ENCODE peak calls at places on chromosomes 1 and 21, in ten cellular contexts. One of them, this sample, is unnamed.

GRCh38 chr1:24952413-24952841 is 22.4 kb upstream of the RUNX3 start:
- DNase-seq in T47D: no peak
- DNase-seq in retina: no peak
- DNase-seq in NCI-H1105: no peak
- DNase-seq in stimulated activated CD4-positive, alpha-beta T cell treated with anti-CD3 and anti-CD28 coated beads, Interleukin-2, amount 100 ng/mL, for 24 hours: no peak
- DNase-seq in right atrium auricular region: no peak
- DNase-seq in stimulated activated CD8-positive, alpha-beta memory T cell treated with anti-CD3 and anti-CD28 coated beads, Interleukin-7, amount 100 ng/mL, for 1 hour: no peak
- DNase-seq in activated CD8-positive, alpha-beta T cell treated with anti-CD3 and anti-CD28 coated beads for 36 hours: peak; percentile 75
- DNase-seq in activated T-cell treated with anti-CD3 and anti-CD28 coated beads for 1 hour: no peak
- DNase-seq in chondrocyte: no peak
- DNase-seq in this sample: peak; percentile 73

GRCh38 chr1:99173282-99173681 is 91.0 kb upstream of the PLPPR4 start:
- DNase-seq in T47D: no peak
- DNase-seq in retina: no peak
- DNase-seq in NCI-H1105: no peak
- DNase-seq in stimulated activated CD4-positive, alpha-beta T cell treated with anti-CD3 and anti-CD28 coated beads, Interleukin-2, amount 100 ng/mL, for 24 hours: no peak
- DNase-seq in right atrium auricular region: no peak
- DNase-seq in stimulated activated CD8-positive, alpha-beta memory T cell treated with anti-CD3 and anti-CD28 coated beads, Interleukin-7, amount 100 ng/mL, for 1 hour: no peak
- DNase-seq in activated CD8-positive, alpha-beta T cell treated with anti-CD3 and anti-CD28 coated beads for 36 hours: no peak
- DNase-seq in activated T-cell treated with anti-CD3 and anti-CD28 coated beads for 1 hour: no peak
- DNase-seq in chondrocyte: no peak
- DNase-seq in this sample: no peak

GRCh38 chr1:27203946-27204345 is 30.5 kb upstream of the WDTC1 start:
- DNase-seq in T47D: no peak
- DNase-seq in retina: no peak
- DNase-seq in NCI-H1105: no peak
- DNase-seq in stimulated activated CD4-positive, alpha-beta T cell treated with anti-CD3 and anti-CD28 coated beads, Interleukin-2, amount 100 ng/mL, for 24 hours: no peak
- DNase-seq in right atrium auricular region: no peak
- DNase-seq in stimulated activated CD8-positive, alpha-beta memory T cell treated with anti-CD3 and anti-CD28 coated beads, Interleukin-7, amount 100 ng/mL, for 1 hour: no peak
- DNase-seq in activated CD8-positive, alpha-beta T cell treated with anti-CD3 and anti-CD28 coated beads for 36 hours: no peak
- DNase-seq in activated T-cell treated with anti-CD3 and anti-CD28 coated beads for 1 hour: no peak
- DNase-seq in chondrocyte: no peak
- DNase-seq in this sample: no peak

GRCh38 chr21:26843912-26844257 is 1.3 kb downstream of the ADAMTS1 start:
- DNase-seq in T47D: peak; percentile 12
- DNase-seq in retina: no peak
- DNase-seq in NCI-H1105: no peak
- DNase-seq in stimulated activated CD4-positive, alpha-beta T cell treated with anti-CD3 and anti-CD28 coated beads, Interleukin-2, amount 100 ng/mL, for 24 hours: no peak
- DNase-seq in right atrium auricular region: no peak
- DNase-seq in stimulated activated CD8-positive, alpha-beta memory T cell treated with anti-CD3 and anti-CD28 coated beads, Interleukin-7, amount 100 ng/mL, for 1 hour: no peak
- DNase-seq in activated CD8-positive, alpha-beta T cell treated with anti-CD3 and anti-CD28 coated beads for 36 hours: no peak
- DNase-seq in activated T-cell treated with anti-CD3 and anti-CD28 coated beads for 1 hour: no peak
- DNase-seq in chondrocyte: no peak
- DNase-seq in this sample: no peak

GRCh38 chr1:18938707-18939070 is 17.8 kb downstream of the IFFO2 start:
- DNase-seq in T47D: no peak
- DNase-seq in retina: peak; percentile 83
- DNase-seq in NCI-H1105: no peak
- DNase-seq in stimulated activated CD4-positive, alpha-beta T cell treated with anti-CD3 and anti-CD28 coated beads, Interleukin-2, amount 100 ng/mL, for 24 hours: no peak
- DNase-seq in right atrium auricular region: no peak
- DNase-seq in stimulated activated CD8-positive, alpha-beta memory T cell treated with anti-CD3 and anti-CD28 coated beads, Interleukin-7, amount 100 ng/mL, for 1 hour: no peak
- DNase-seq in activated CD8-positive, alpha-beta T cell treated with anti-CD3 and anti-CD28 coated beads for 36 hours: no peak
- DNase-seq in activated T-cell treated with anti-CD3 and anti-CD28 coated beads for 1 hour: no peak
- DNase-seq in chondrocyte: no peak
- DNase-seq in this sample: peak; percentile 53

GRCh38 chr1:116497660-116498059 is 73.2 kb downstream of the CD58 start:
- DNase-seq in T47D: no peak
- DNase-seq in retina: no peak
- DNase-seq in NCI-H1105: no peak
- DNase-seq in stimulated activated CD4-positive, alpha-beta T cell treated with anti-CD3 and anti-CD28 coated beads, Interleukin-2, amount 100 ng/mL, for 24 hours: no peak
- DNase-seq in right atrium auricular region: no peak
- DNase-seq in stimulated activated CD8-positive, alpha-beta memory T cell treated with anti-CD3 and anti-CD28 coated beads, Interleukin-7, amount 100 ng/mL, for 1 hour: no peak
- DNase-seq in activated CD8-positive, alpha-beta T cell treated with anti-CD3 and anti-CD28 coated beads for 36 hours: no peak
- DNase-seq in activated T-cell treated with anti-CD3 and anti-CD28 coated beads for 1 hour: no peak
- DNase-seq in chondrocyte: no peak
- DNase-seq in this sample: no peak

GRCh38 chr1:110384581-110385321 is 6.1 kb downstream of the SLC16A4 start:
- DNase-seq in T47D: no peak
- DNase-seq in retina: no peak
- DNase-seq in NCI-H1105: no peak
- DNase-seq in stimulated activated CD4-positive, alpha-beta T cell treated with anti-CD3 and anti-CD28 coated beads, Interleukin-2, amount 100 ng/mL, for 24 hours: no peak
- DNase-seq in right atrium auricular region: no peak
- DNase-seq in stimulated activated CD8-positive, alpha-beta memory T cell treated with anti-CD3 and anti-CD28 coated beads, Interleukin-7, amount 100 ng/mL, for 1 hour: no peak
- DNase-seq in activated CD8-positive, alpha-beta T cell treated with anti-CD3 and anti-CD28 coated beads for 36 hours: no peak
- DNase-seq in activated T-cell treated with anti-CD3 and anti-CD28 coated beads for 1 hour: no peak
- DNase-seq in chondrocyte: no peak
- DNase-seq in this sample: peak; percentile 82

GRCh38 chr1:21764615-21765423 is 18.1 kb downstream of the USP48 start:
- DNase-seq in T47D: no peak
- DNase-seq in retina: no peak
- DNase-seq in NCI-H1105: peak; percentile 28
- DNase-seq in stimulated activated CD4-positive, alpha-beta T cell treated with anti-CD3 and anti-CD28 coated beads, Interleukin-2, amount 100 ng/mL, for 24 hours: no peak
- DNase-seq in right atrium auricular region: peak; percentile 70
- DNase-seq in stimulated activated CD8-positive, alpha-beta memory T cell treated with anti-CD3 and anti-CD28 coated beads, Interleukin-7, amount 100 ng/mL, for 1 hour: no peak
- DNase-seq in activated CD8-positive, alpha-beta T cell treated with anti-CD3 and anti-CD28 coated beads for 36 hours: peak; percentile 51
- DNase-seq in activated T-cell treated with anti-CD3 and anti-CD28 coated beads for 1 hour: no peak
- DNase-seq in chondrocyte: no peak
- DNase-seq in this sample: no peak

GRCh38 chr1:110478241-110478640 is 27.3 kb downstream of the PROK1 start:
- DNase-seq in T47D: no peak
- DNase-seq in retina: no peak
- DNase-seq in NCI-H1105: no peak
- DNase-seq in stimulated activated CD4-positive, alpha-beta T cell treated with anti-CD3 and anti-CD28 coated beads, Interleukin-2, amount 100 ng/mL, for 24 hours: no peak
- DNase-seq in right atrium auricular region: no peak
- DNase-seq in stimulated activated CD8-positive, alpha-beta memory T cell treated with anti-CD3 and anti-CD28 coated beads, Interleukin-7, amount 100 ng/mL, for 1 hour: no peak
- DNase-seq in activated CD8-positive, alpha-beta T cell treated with anti-CD3 and anti-CD28 coated beads for 36 hours: no peak
- DNase-seq in activated T-cell treated with anti-CD3 and anti-CD28 coated beads for 1 hour: no peak
- DNase-seq in chondrocyte: no peak
- DNase-seq in this sample: no peak

GRCh38 chr1:224058303-224058702 is 55.6 kb upstream of the FBXO28 start:
- DNase-seq in T47D: no peak
- DNase-seq in retina: no peak
- DNase-seq in NCI-H1105: no peak
- DNase-seq in stimulated activated CD4-positive, alpha-beta T cell treated with anti-CD3 and anti-CD28 coated beads, Interleukin-2, amount 100 ng/mL, for 24 hours: no peak
- DNase-seq in right atrium auricular region: no peak
- DNase-seq in stimulated activated CD8-positive, alpha-beta memory T cell treated with anti-CD3 and anti-CD28 coated beads, Interleukin-7, amount 100 ng/mL, for 1 hour: no peak
- DNase-seq in activated CD8-positive, alpha-beta T cell treated with anti-CD3 and anti-CD28 coated beads for 36 hours: no peak
- DNase-seq in activated T-cell treated with anti-CD3 and anti-CD28 coated beads for 1 hour: no peak
- DNase-seq in chondrocyte: no peak
- DNase-seq in this sample: no peak

GRCh38 chr21:41666641-41667051 is 100.2 kb downstream of the RIPK4 start:
- DNase-seq in T47D: no peak
- DNase-seq in retina: no peak
- DNase-seq in NCI-H1105: no peak
- DNase-seq in stimulated activated CD4-positive, alpha-beta T cell treated with anti-CD3 and anti-CD28 coated beads, Interleukin-2, amount 100 ng/mL, for 24 hours: no peak
- DNase-seq in right atrium auricular region: no peak
- DNase-seq in stimulated activated CD8-positive, alpha-beta memory T cell treated with anti-CD3 and anti-CD28 coated beads, Interleukin-7, amount 100 ng/mL, for 1 hour: no peak
- DNase-seq in activated CD8-positive, alpha-beta T cell treated with anti-CD3 and anti-CD28 coated beads for 36 hours: no peak
- DNase-seq in activated T-cell treated with anti-CD3 and anti-CD28 coated beads for 1 hour: no peak
- DNase-seq in chondrocyte: no peak
- DNase-seq in this sample: peak; percentile 72

GRCh38 chr1:94514095-94514727 is 27.3 kb downstream of the F3 start:
- DNase-seq in T47D: peak; percentile 35
- DNase-seq in retina: peak; percentile 44
- DNase-seq in NCI-H1105: no peak
- DNase-seq in stimulated activated CD4-positive, alpha-beta T cell treated with anti-CD3 and anti-CD28 coated beads, Interleukin-2, amount 100 ng/mL, for 24 hours: no peak
- DNase-seq in right atrium auricular region: no peak
- DNase-seq in stimulated activated CD8-positive, alpha-beta memory T cell treated with anti-CD3 and anti-CD28 coated beads, Interleukin-7, amount 100 ng/mL, for 1 hour: no peak
- DNase-seq in activated CD8-positive, alpha-beta T cell treated with anti-CD3 and anti-CD28 coated beads for 36 hours: peak; percentile 24
- DNase-seq in activated T-cell treated with anti-CD3 and anti-CD28 coated beads for 1 hour: no peak
- DNase-seq in chondrocyte: no peak
- DNase-seq in this sample: no peak

GRCh38 chr1:200512191-200512590 is 102.4 kb upstream of the ZNF281 start:
- DNase-seq in T47D: no peak
- DNase-seq in retina: no peak
- DNase-seq in NCI-H1105: no peak
- DNase-seq in stimulated activated CD4-positive, alpha-beta T cell treated with anti-CD3 and anti-CD28 coated beads, Interleukin-2, amount 100 ng/mL, for 24 hours: no peak
- DNase-seq in right atrium auricular region: no peak
- DNase-seq in stimulated activated CD8-positive, alpha-beta memory T cell treated with anti-CD3 and anti-CD28 coated beads, Interleukin-7, amount 100 ng/mL, for 1 hour: no peak
- DNase-seq in activated CD8-positive, alpha-beta T cell treated with anti-CD3 and anti-CD28 coated beads for 36 hours: no peak
- DNase-seq in activated T-cell treated with anti-CD3 and anti-CD28 coated beads for 1 hour: no peak
- DNase-seq in chondrocyte: no peak
- DNase-seq in this sample: no peak

GRCh38 chr1:40646385-40646784 is 19.1 kb downstream of the RIMS3 start:
- DNase-seq in T47D: no peak
- DNase-seq in retina: no peak
- DNase-seq in NCI-H1105: no peak
- DNase-seq in stimulated activated CD4-positive, alpha-beta T cell treated with anti-CD3 and anti-CD28 coated beads, Interleukin-2, amount 100 ng/mL, for 24 hours: no peak
- DNase-seq in right atrium auricular region: no peak
- DNase-seq in stimulated activated CD8-positive, alpha-beta memory T cell treated with anti-CD3 and anti-CD28 coated beads, Interleukin-7, amount 100 ng/mL, for 1 hour: no peak
- DNase-seq in activated CD8-positive, alpha-beta T cell treated with anti-CD3 and anti-CD28 coated beads for 36 hours: no peak
- DNase-seq in activated T-cell treated with anti-CD3 and anti-CD28 coated beads for 1 hour: no peak
- DNase-seq in chondrocyte: no peak
- DNase-seq in this sample: no peak

GRCh38 chr1:227951624-227952373 is 4.1 kb upstream of the WNT9A start:
- DNase-seq in T47D: no peak
- DNase-seq in retina: no peak
- DNase-seq in NCI-H1105: no peak
- DNase-seq in stimulated activated CD4-positive, alpha-beta T cell treated with anti-CD3 and anti-CD28 coated beads, Interleukin-2, amount 100 ng/mL, for 24 hours: peak; percentile 11
- DNase-seq in right atrium auricular region: peak; percentile 57
- DNase-seq in stimulated activated CD8-positive, alpha-beta memory T cell treated with anti-CD3 and anti-CD28 coated beads, Interleukin-7, amount 100 ng/mL, for 1 hour: no peak
- DNase-seq in activated CD8-positive, alpha-beta T cell treated with anti-CD3 and anti-CD28 coated beads for 36 hours: no peak
- DNase-seq in activated T-cell treated with anti-CD3 and anti-CD28 coated beads for 1 hour: no peak
- DNase-seq in chondrocyte: no peak
- DNase-seq in this sample: peak; percentile 41

GRCh38 chr1:64098856-64099606 is 104.4 kb upstream of the UBE2U start:
- DNase-seq in T47D: no peak
- DNase-seq in retina: peak; percentile 10
- DNase-seq in NCI-H1105: no peak
- DNase-seq in stimulated activated CD4-positive, alpha-beta T cell treated with anti-CD3 and anti-CD28 coated beads, Interleukin-2, amount 100 ng/mL, for 24 hours: no peak
- DNase-seq in right atrium auricular region: no peak
- DNase-seq in stimulated activated CD8-positive, alpha-beta memory T cell treated with anti-CD3 and anti-CD28 coated beads, Interleukin-7, amount 100 ng/mL, for 1 hour: no peak
- DNase-seq in activated CD8-positive, alpha-beta T cell treated with anti-CD3 and anti-CD28 coated beads for 36 hours: no peak
- DNase-seq in activated T-cell treated with anti-CD3 and anti-CD28 coated beads for 1 hour: no peak
- DNase-seq in chondrocyte: no peak
- DNase-seq in this sample: no peak

GRCh38 chr1:67747667-67748066 is 62.7 kb downstream of the GADD45A start:
- DNase-seq in T47D: peak; percentile 13
- DNase-seq in retina: no peak
- DNase-seq in NCI-H1105: no peak
- DNase-seq in stimulated activated CD4-positive, alpha-beta T cell treated with anti-CD3 and anti-CD28 coated beads, Interleukin-2, amount 100 ng/mL, for 24 hours: no peak
- DNase-seq in right atrium auricular region: no peak
- DNase-seq in stimulated activated CD8-positive, alpha-beta memory T cell treated with anti-CD3 and anti-CD28 coated beads, Interleukin-7, amount 100 ng/mL, for 1 hour: no peak
- DNase-seq in activated CD8-positive, alpha-beta T cell treated with anti-CD3 and anti-CD28 coated beads for 36 hours: no peak
- DNase-seq in activated T-cell treated with anti-CD3 and anti-CD28 coated beads for 1 hour: no peak
- DNase-seq in chondrocyte: no peak
- DNase-seq in this sample: no peak

GRCh38 chr21:36889401-36889800 is 77.1 kb downstream of the HLCS start:
- DNase-seq in T47D: no peak
- DNase-seq in retina: no peak
- DNase-seq in NCI-H1105: no peak
- DNase-seq in stimulated activated CD4-positive, alpha-beta T cell treated with anti-CD3 and anti-CD28 coated beads, Interleukin-2, amount 100 ng/mL, for 24 hours: no peak
- DNase-seq in right atrium auricular region: peak; percentile 61
- DNase-seq in stimulated activated CD8-positive, alpha-beta memory T cell treated with anti-CD3 and anti-CD28 coated beads, Interleukin-7, amount 100 ng/mL, for 1 hour: no peak
- DNase-seq in activated CD8-positive, alpha-beta T cell treated with anti-CD3 and anti-CD28 coated beads for 36 hours: no peak
- DNase-seq in activated T-cell treated with anti-CD3 and anti-CD28 coated beads for 1 hour: no peak
- DNase-seq in chondrocyte: no peak
- DNase-seq in this sample: no peak

GRCh38 chr1:186210258-186210657 is 164.8 kb downstream of the TPR start:
- DNase-seq in T47D: no peak
- DNase-seq in retina: no peak
- DNase-seq in NCI-H1105: no peak
- DNase-seq in stimulated activated CD4-positive, alpha-beta T cell treated with anti-CD3 and anti-CD28 coated beads, Interleukin-2, amount 100 ng/mL, for 24 hours: no peak
- DNase-seq in right atrium auricular region: no peak
- DNase-seq in stimulated activated CD8-positive, alpha-beta memory T cell treated with anti-CD3 and anti-CD28 coated beads, Interleukin-7, amount 100 ng/mL, for 1 hour: no peak
- DNase-seq in activated CD8-positive, alpha-beta T cell treated with anti-CD3 and anti-CD28 coated beads for 36 hours: no peak
- DNase-seq in activated T-cell treated with anti-CD3 and anti-CD28 coated beads for 1 hour: no peak
- DNase-seq in chondrocyte: no peak
- DNase-seq in this sample: no peak

GRCh38 chr1:94033849-94034248 is 87.1 kb downstream of the ABCA4 start:
- DNase-seq in T47D: no peak
- DNase-seq in retina: no peak
- DNase-seq in NCI-H1105: no peak
- DNase-seq in stimulated activated CD4-positive, alpha-beta T cell treated with anti-CD3 and anti-CD28 coated beads, Interleukin-2, amount 100 ng/mL, for 24 hours: no peak
- DNase-seq in right atrium auricular region: no peak
- DNase-seq in stimulated activated CD8-positive, alpha-beta memory T cell treated with anti-CD3 and anti-CD28 coated beads, Interleukin-7, amount 100 ng/mL, for 1 hour: no peak
- DNase-seq in activated CD8-positive, alpha-beta T cell treated with anti-CD3 and anti-CD28 coated beads for 36 hours: no peak
- DNase-seq in activated T-cell treated with anti-CD3 and anti-CD28 coated beads for 1 hour: no peak
- DNase-seq in chondrocyte: no peak
- DNase-seq in this sample: no peak

GRCh38 chr21:22120616-22121266 is 1122.5 kb downstream of the NCAM2 start:
- DNase-seq in T47D: no peak
- DNase-seq in retina: no peak
- DNase-seq in NCI-H1105: no peak
- DNase-seq in stimulated activated CD4-positive, alpha-beta T cell treated with anti-CD3 and anti-CD28 coated beads, Interleukin-2, amount 100 ng/mL, for 24 hours: no peak
- DNase-seq in right atrium auricular region: no peak
- DNase-seq in stimulated activated CD8-positive, alpha-beta memory T cell treated with anti-CD3 and anti-CD28 coated beads, Interleukin-7, amount 100 ng/mL, for 1 hour: no peak
- DNase-seq in activated CD8-positive, alpha-beta T cell treated with anti-CD3 and anti-CD28 coated beads for 36 hours: no peak
- DNase-seq in activated T-cell treated with anti-CD3 and anti-CD28 coated beads for 1 hour: no peak
- DNase-seq in chondrocyte: no peak
- DNase-seq in this sample: no peak

GRCh38 chr1:151887028-151887427 is 22.3 kb downstream of the THEM4 start:
- DNase-seq in T47D: no peak
- DNase-seq in retina: no peak
- DNase-seq in NCI-H1105: no peak
- DNase-seq in stimulated activated CD4-positive, alpha-beta T cell treated with anti-CD3 and anti-CD28 coated beads, Interleukin-2, amount 100 ng/mL, for 24 hours: no peak
- DNase-seq in right atrium auricular region: no peak
- DNase-seq in stimulated activated CD8-positive, alpha-beta memory T cell treated with anti-CD3 and anti-CD28 coated beads, Interleukin-7, amount 100 ng/mL, for 1 hour: no peak
- DNase-seq in activated CD8-positive, alpha-beta T cell treated with anti-CD3 and anti-CD28 coated beads for 36 hours: no peak
- DNase-seq in activated T-cell treated with anti-CD3 and anti-CD28 coated beads for 1 hour: no peak
- DNase-seq in chondrocyte: no peak
- DNase-seq in this sample: no peak

GRCh38 chr1:150976879-150977694 is 2.5 kb upstream of the CERS2 start:
- DNase-seq in T47D: peak; percentile 90
- DNase-seq in retina: peak; percentile 17
- DNase-seq in NCI-H1105: no peak
- DNase-seq in stimulated activated CD4-positive, alpha-beta T cell treated with anti-CD3 and anti-CD28 coated beads, Interleukin-2, amount 100 ng/mL, for 24 hours: peak; percentile 73
- DNase-seq in right atrium auricular region: peak; percentile 81
- DNase-seq in stimulated activated CD8-positive, alpha-beta memory T cell treated with anti-CD3 and anti-CD28 coated beads, Interleukin-7, amount 100 ng/mL, for 1 hour: peak; percentile 43
- DNase-seq in activated CD8-positive, alpha-beta T cell treated with anti-CD3 and anti-CD28 coated beads for 36 hours: peak; percentile 90
- DNase-seq in activated T-cell treated with anti-CD3 and anti-CD28 coated beads for 1 hour: peak; percentile 62
- DNase-seq in chondrocyte: peak; percentile 93
- DNase-seq in this sample: peak; percentile 97

GRCh38 chr1:10808441-10808840 is 12.0 kb upstream of the CASZ1 start:
- DNase-seq in T47D: no peak
- DNase-seq in retina: no peak
- DNase-seq in NCI-H1105: no peak
- DNase-seq in stimulated activated CD4-positive, alpha-beta T cell treated with anti-CD3 and anti-CD28 coated beads, Interleukin-2, amount 100 ng/mL, for 24 hours: no peak
- DNase-seq in right atrium auricular region: no peak
- DNase-seq in stimulated activated CD8-positive, alpha-beta memory T cell treated with anti-CD3 and anti-CD28 coated beads, Interleukin-7, amount 100 ng/mL, for 1 hour: no peak
- DNase-seq in activated CD8-positive, alpha-beta T cell treated with anti-CD3 and anti-CD28 coated beads for 36 hours: no peak
- DNase-seq in activated T-cell treated with anti-CD3 and anti-CD28 coated beads for 1 hour: no peak
- DNase-seq in chondrocyte: no peak
- DNase-seq in this sample: no peak

GRCh38 chr1:26387447-26387846 is 14.9 kb upstream of the ZNF683 start:
- DNase-seq in T47D: no peak
- DNase-seq in retina: no peak
- DNase-seq in NCI-H1105: no peak
- DNase-seq in stimulated activated CD4-positive, alpha-beta T cell treated with anti-CD3 and anti-CD28 coated beads, Interleukin-2, amount 100 ng/mL, for 24 hours: no peak
- DNase-seq in right atrium auricular region: no peak
- DNase-seq in stimulated activated CD8-positive, alpha-beta memory T cell treated with anti-CD3 and anti-CD28 coated beads, Interleukin-7, amount 100 ng/mL, for 1 hour: no peak
- DNase-seq in activated CD8-positive, alpha-beta T cell treated with anti-CD3 and anti-CD28 coated beads for 36 hours: peak; percentile 33
- DNase-seq in activated T-cell treated with anti-CD3 and anti-CD28 coated beads for 1 hour: no peak
- DNase-seq in chondrocyte: no peak
- DNase-seq in this sample: peak; percentile 2

GRCh38 chr1:37691497-37692077 is 729 bp upstream of the CDCA8 start:
- DNase-seq in T47D: peak; percentile 63
- DNase-seq in retina: no peak
- DNase-seq in NCI-H1105: peak; percentile 34
- DNase-seq in stimulated activated CD4-positive, alpha-beta T cell treated with anti-CD3 and anti-CD28 coated beads, Interleukin-2, amount 100 ng/mL, for 24 hours: peak; percentile 36
- DNase-seq in right atrium auricular region: no peak
- DNase-seq in stimulated activated CD8-positive, alpha-beta memory T cell treated with anti-CD3 and anti-CD28 coated beads, Interleukin-7, amount 100 ng/mL, for 1 hour: no peak
- DNase-seq in activated CD8-positive, alpha-beta T cell treated with anti-CD3 and anti-CD28 coated beads for 36 hours: peak; percentile 49
- DNase-seq in activated T-cell treated with anti-CD3 and anti-CD28 coated beads for 1 hour: peak; percentile 11
- DNase-seq in chondrocyte: no peak
- DNase-seq in this sample: peak; percentile 90

GRCh38 chr1:68346192-68346808 is 103.5 kb downstream of the RPE65 start:
- DNase-seq in T47D: peak; percentile 10
- DNase-seq in retina: no peak
- DNase-seq in NCI-H1105: peak; percentile 23
- DNase-seq in stimulated activated CD4-positive, alpha-beta T cell treated with anti-CD3 and anti-CD28 coated beads, Interleukin-2, amount 100 ng/mL, for 24 hours: no peak
- DNase-seq in right atrium auricular region: no peak
- DNase-seq in stimulated activated CD8-positive, alpha-beta memory T cell treated with anti-CD3 and anti-CD28 coated beads, Interleukin-7, amount 100 ng/mL, for 1 hour: no peak
- DNase-seq in activated CD8-positive, alpha-beta T cell treated with anti-CD3 and anti-CD28 coated beads for 36 hours: no peak
- DNase-seq in activated T-cell treated with anti-CD3 and anti-CD28 coated beads for 1 hour: no peak
- DNase-seq in chondrocyte: no peak
- DNase-seq in this sample: no peak

GRCh38 chr1:42927274-42927841 is 31.3 kb downstream of the SLC2A1 start:
- DNase-seq in T47D: no peak
- DNase-seq in retina: no peak
- DNase-seq in NCI-H1105: no peak
- DNase-seq in stimulated activated CD4-positive, alpha-beta T cell treated with anti-CD3 and anti-CD28 coated beads, Interleukin-2, amount 100 ng/mL, for 24 hours: no peak
- DNase-seq in right atrium auricular region: peak; percentile 30
- DNase-seq in stimulated activated CD8-positive, alpha-beta memory T cell treated with anti-CD3 and anti-CD28 coated beads, Interleukin-7, amount 100 ng/mL, for 1 hour: no peak
- DNase-seq in activated CD8-positive, alpha-beta T cell treated with anti-CD3 and anti-CD28 coated beads for 36 hours: no peak
- DNase-seq in activated T-cell treated with anti-CD3 and anti-CD28 coated beads for 1 hour: no peak
- DNase-seq in chondrocyte: no peak
- DNase-seq in this sample: peak; percentile 52

This sample was measured in spleen.